ENCODE peak calls at places on chromosomes 1 and 21, in ten cellular contexts. G, Q, U, V, A, W, H, B, J and O are unnamed samples.

GRCh38 chr1:31782066-31782762 is 18.1 kb upstream of the ADGRB2 start:
- DNase-seq in Q (no peak), H (no peak), G (no peak), B (no peak), U (no peak), J (no peak), V (no peak), W (no peak), A (no peak), O (no peak)

GRCh38 chr1:224205438-224205840 is 22.4 kb downstream of the DEGS1 start:
- DNase-seq in G (peak), Q (no peak), V (no peak), J (peak), B (no peak), U (no peak), H (peak), W (no peak), A (no peak), O (no peak)

GRCh38 chr21:42991992-42992740 is 17.8 kb downstream of the PKNOX1 start:
- DNase-seq in G (no peak), H (peak), B (no peak), Q (no peak), W (no peak), V (no peak), J (peak), U (no peak), A (peak), O (no peak)

GRCh38 chr1:68188060-68188538 is 44.2 kb downstream of the WLS start:
- DNase-seq in H (no peak), A (no peak), J (peak), U (no peak), B (no peak), W (no peak), Q (no peak), G (no peak), V (no peak), O (no peak)

GRCh38 chr1:151621351-151621750 is 9.5 kb downstream of the SNX27 start:
- DNase-seq in H (no peak), U (no peak), A (no peak), W (no peak), V (no peak), B (no peak), Q (no peak), G (no peak), J (no peak), O (no peak)

GRCh38 chr1:84972377-84972987 is 24.4 kb downstream of the MCOLN2 start:
- DNase-seq in G (no peak), V (no peak), U (no peak), Q (no peak), A (peak), W (no peak), H (no peak), J (no peak), B (no peak), O (no peak)

GRCh38 chr1:225700889-225701465 is 48.1 kb upstream of the ENAH start:
- DNase-seq in Q (no peak), G (no peak), U (no peak), W (no peak), H (no peak), B (no peak), A (no peak), V (no peak), J (no peak), O (no peak)

GRCh38 chr1:156706647-156707008 is 1.2 kb upstream of the CRABP2 start:
- DNase-seq in Q (no peak), U (no peak), H (no peak), W (no peak), G (peak), A (no peak), B (no peak), V (peak), J (peak), O (no peak)